ENCODE peak calls at places on chromosomes 4 and X, in ten cellular contexts. One of them, this sample, is unnamed.

GRCh38 chr4:123350191-123350544 is 46.4 kb upstream of the SPRY1 start:
- DNase-seq in lung: no peak
- DNase-seq in CD8-positive, alpha-beta T cell: no peak
- DNase-seq in transverse colon: peak; percentile 36
- DNase-seq in IMR-90: no peak
- DNase-seq in suprapubic skin: no peak
- DNase-seq in sigmoid colon: no peak
- DNase-seq in CD4-positive, alpha-beta memory T cell: no peak
- DNase-seq in upper lobe of right lung: no peak
- DNase-seq in ascending aorta: no peak
- DNase-seq in this sample: no peak

GRCh38 chr4:128287159-128287870 is at the start of gene PGRMC2:
- DNase-seq in lung: peak; percentile 41
- DNase-seq in CD8-positive, alpha-beta T cell: no peak
- DNase-seq in transverse colon: peak; percentile 53
- DNase-seq in IMR-90: peak; percentile 37
- DNase-seq in suprapubic skin: peak; percentile 82
- DNase-seq in sigmoid colon: peak; percentile 70
- DNase-seq in CD4-positive, alpha-beta memory T cell: no peak
- DNase-seq in upper lobe of right lung: no peak
- DNase-seq in ascending aorta: no peak
- DNase-seq in this sample: no peak

GRCh38 chr4:179097741-179098140 is 1655.5 kb upstream of the AGA start:
- DNase-seq in lung: no peak
- DNase-seq in CD8-positive, alpha-beta T cell: no peak
- DNase-seq in transverse colon: no peak
- DNase-seq in IMR-90: peak; percentile 37
- DNase-seq in suprapubic skin: no peak
- DNase-seq in sigmoid colon: no peak
- DNase-seq in CD4-positive, alpha-beta memory T cell: no peak
- DNase-seq in upper lobe of right lung: no peak
- DNase-seq in ascending aorta: no peak
- DNase-seq in this sample: no peak

GRCh38 chr4:110787109-110787508 is 164.2 kb upstream of the PITX2 start:
- DNase-seq in lung: no peak
- DNase-seq in CD8-positive, alpha-beta T cell: no peak
- DNase-seq in transverse colon: no peak
- DNase-seq in IMR-90: peak; percentile 14
- DNase-seq in suprapubic skin: no peak
- DNase-seq in sigmoid colon: no peak
- DNase-seq in CD4-positive, alpha-beta memory T cell: no peak
- DNase-seq in upper lobe of right lung: no peak
- DNase-seq in ascending aorta: no peak
- DNase-seq in this sample: no peak

GRCh38 chr4:73458184-73459047 is 22.4 kb downstream of the AFP start:
- DNase-seq in lung: no peak
- DNase-seq in CD8-positive, alpha-beta T cell: no peak
- DNase-seq in transverse colon: no peak
- DNase-seq in IMR-90: no peak
- DNase-seq in suprapubic skin: no peak
- DNase-seq in sigmoid colon: no peak
- DNase-seq in CD4-positive, alpha-beta memory T cell: no peak
- DNase-seq in upper lobe of right lung: no peak
- DNase-seq in ascending aorta: no peak
- DNase-seq in this sample: no peak

GRCh38 chr4:98614081-98614480 is 44.3 kb downstream of the TSPAN5 start:
- DNase-seq in lung: no peak
- DNase-seq in CD8-positive, alpha-beta T cell: no peak
- DNase-seq in transverse colon: no peak
- DNase-seq in IMR-90: no peak
- DNase-seq in suprapubic skin: no peak
- DNase-seq in sigmoid colon: no peak
- DNase-seq in CD4-positive, alpha-beta memory T cell: no peak
- DNase-seq in upper lobe of right lung: no peak
- DNase-seq in ascending aorta: no peak
- DNase-seq in this sample: no peak

GRCh38 chr4:91447168-91447567 is 856.6 kb upstream of the GRID2 start:
- DNase-seq in lung: no peak
- DNase-seq in CD8-positive, alpha-beta T cell: no peak
- DNase-seq in transverse colon: no peak
- DNase-seq in IMR-90: no peak
- DNase-seq in suprapubic skin: no peak
- DNase-seq in sigmoid colon: no peak
- DNase-seq in CD4-positive, alpha-beta memory T cell: no peak
- DNase-seq in upper lobe of right lung: no peak
- DNase-seq in ascending aorta: no peak
- DNase-seq in this sample: no peak

GRCh38 chr4:87985097-87985886 is 9.8 kb downstream of the SPP1 start:
- DNase-seq in lung: peak; percentile 43
- DNase-seq in CD8-positive, alpha-beta T cell: no peak
- DNase-seq in transverse colon: peak; percentile 44
- DNase-seq in IMR-90: peak; percentile 35
- DNase-seq in suprapubic skin: no peak
- DNase-seq in sigmoid colon: no peak
- DNase-seq in CD4-positive, alpha-beta memory T cell: no peak
- DNase-seq in upper lobe of right lung: peak; percentile 64
- DNase-seq in ascending aorta: no peak
- DNase-seq in this sample: no peak

GRCh38 chrX:24392709-24393108 is 32.3 kb downstream of the SUPT20HL1 start:
- DNase-seq in lung: no peak
- DNase-seq in CD8-positive, alpha-beta T cell: no peak
- DNase-seq in transverse colon: no peak
- DNase-seq in IMR-90: no peak
- DNase-seq in suprapubic skin: no peak
- DNase-seq in sigmoid colon: no peak
- DNase-seq in CD4-positive, alpha-beta memory T cell: no peak
- DNase-seq in upper lobe of right lung: no peak
- DNase-seq in ascending aorta: no peak
- DNase-seq in this sample: no peak

DNA sequence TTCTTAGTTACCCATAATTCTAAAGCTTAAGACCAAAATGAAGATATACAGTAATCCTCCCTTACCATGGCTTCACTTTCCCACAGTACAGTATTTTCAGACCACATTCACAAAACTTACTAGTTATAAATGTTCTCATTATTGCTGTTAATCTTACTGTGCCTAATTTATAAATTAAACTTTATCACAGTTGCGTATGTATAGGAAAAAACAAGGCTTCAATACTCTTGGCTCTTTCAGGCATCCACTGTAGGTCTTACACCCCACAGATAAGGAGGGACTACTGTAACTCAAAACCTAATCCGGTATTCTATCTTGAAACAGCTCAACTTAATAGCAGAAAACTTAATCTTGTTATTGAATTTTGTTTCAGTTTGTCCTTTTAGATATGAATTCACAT is 3.6 kb downstream of the HMGB2 start:
- DNase-seq in lung: no peak
- DNase-seq in CD8-positive, alpha-beta T cell: no peak
- DNase-seq in transverse colon: no peak
- DNase-seq in IMR-90: no peak
- DNase-seq in suprapubic skin: no peak
- DNase-seq in sigmoid colon: no peak
- DNase-seq in CD4-positive, alpha-beta memory T cell: no peak
- DNase-seq in upper lobe of right lung: no peak
- DNase-seq in ascending aorta: no peak
- DNase-seq in this sample: no peak
- H3K36me3 ChIP-seq in lung: peaks cover 4% of the 10 kb centered on the region
- H3K36me3 ChIP-seq in CD8-positive, alpha-beta T cell: no peaks in the 10 kb centered on the region
- H3K36me3 ChIP-seq in transverse colon: no peaks in the 10 kb centered on the region
- H3K36me3 ChIP-seq in IMR-90: peaks cover 6% of the 10 kb centered on the region
- H3K36me3 ChIP-seq in suprapubic skin: peaks cover 37% of the 10 kb centered on the region
- H3K36me3 ChIP-seq in sigmoid colon: peaks cover 46% of the 10 kb centered on the region
- H3K36me3 ChIP-seq in CD4-positive, alpha-beta memory T cell: no peaks in the 10 kb centered on the region
- H3K36me3 ChIP-seq in upper lobe of right lung: peaks cover 47% of the 10 kb centered on the region
- H3K36me3 ChIP-seq in ascending aorta: peaks cover 45% of the 10 kb centered on the region
- H3K36me3 ChIP-seq in this sample: peaks cover 2% of the 10 kb centered on the region

GRCh38 chrX:7145454-7145853 is 2.1 kb upstream of the STS start:
- DNase-seq in lung: no peak
- DNase-seq in CD8-positive, alpha-beta T cell: no peak
- DNase-seq in transverse colon: no peak
- DNase-seq in IMR-90: peak; percentile 34
- DNase-seq in suprapubic skin: no peak
- DNase-seq in sigmoid colon: no peak
- DNase-seq in CD4-positive, alpha-beta memory T cell: no peak
- DNase-seq in upper lobe of right lung: no peak
- DNase-seq in ascending aorta: no peak
- DNase-seq in this sample: no peak

GRCh38 chrX:7146703-7147430 is 645 bp upstream of the STS start:
- DNase-seq in lung: peak; percentile 51
- DNase-seq in CD8-positive, alpha-beta T cell: no peak
- DNase-seq in transverse colon: peak; percentile 49
- DNase-seq in IMR-90: no peak
- DNase-seq in suprapubic skin: no peak
- DNase-seq in sigmoid colon: peak; percentile 69
- DNase-seq in CD4-positive, alpha-beta memory T cell: no peak
- DNase-seq in upper lobe of right lung: no peak
- DNase-seq in ascending aorta: no peak
- DNase-seq in this sample: no peak

GRCh38 chrX:7147431-7147977 is at the start of gene STS:
- DNase-seq in lung: peak; percentile 33
- DNase-seq in CD8-positive, alpha-beta T cell: peak; percentile 48
- DNase-seq in transverse colon: peak; percentile 52
- DNase-seq in IMR-90: peak; percentile 14
- DNase-seq in suprapubic skin: peak; percentile 72
- DNase-seq in sigmoid colon: peak; percentile 74
- DNase-seq in CD4-positive, alpha-beta memory T cell: no peak
- DNase-seq in upper lobe of right lung: no peak
- DNase-seq in ascending aorta: no peak
- DNase-seq in this sample: no peak

GRCh38 chrX:7147978-7148824 is at the start of gene PUDP:
- DNase-seq in lung: peak; percentile 87
- DNase-seq in CD8-positive, alpha-beta T cell: peak; percentile 90
- DNase-seq in transverse colon: peak; percentile 92
- DNase-seq in IMR-90: peak; percentile 83
- DNase-seq in suprapubic skin: peak; percentile 79
- DNase-seq in sigmoid colon: peak; percentile 94
- DNase-seq in CD4-positive, alpha-beta memory T cell: peak; percentile 95
- DNase-seq in upper lobe of right lung: peak; percentile 92
- DNase-seq in ascending aorta: peak; percentile 64
- DNase-seq in this sample: peak; percentile 93

DNA sequence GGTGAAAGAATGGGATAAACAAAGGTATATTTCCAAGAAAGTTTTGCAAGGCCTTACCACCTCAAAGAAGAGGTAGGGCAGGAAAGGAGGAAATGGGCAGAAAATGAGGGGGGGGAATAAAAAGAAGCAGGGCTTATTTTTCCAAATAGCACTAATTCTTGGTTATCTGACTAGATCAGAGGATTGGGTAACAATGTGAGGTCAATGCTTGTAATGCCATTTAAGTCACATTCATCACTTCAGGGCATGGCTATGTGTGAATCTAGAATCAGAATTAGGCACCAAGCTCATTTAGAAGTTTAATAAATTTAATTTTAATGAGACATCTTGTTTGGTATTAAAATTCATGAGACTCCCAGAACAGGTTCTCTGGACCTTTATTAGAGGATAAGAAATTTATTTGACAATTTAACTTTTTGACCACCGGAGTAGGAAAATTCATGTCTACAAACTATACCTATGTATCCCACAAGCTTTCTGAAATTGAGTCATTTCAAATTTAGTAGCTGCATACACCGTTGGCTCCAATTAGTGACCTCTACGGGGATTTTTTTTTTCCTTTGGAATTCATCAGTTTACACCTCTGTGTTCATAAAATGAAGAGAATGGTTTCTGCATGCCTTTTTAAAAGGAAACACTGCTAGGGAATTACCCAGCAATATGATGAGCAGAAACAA is 1.3 kb upstream of the STS start:
- DNase-seq in lung: no peak
- DNase-seq in CD8-positive, alpha-beta T cell: no peak
- DNase-seq in transverse colon: no peak
- DNase-seq in IMR-90: no peak
- DNase-seq in suprapubic skin: no peak
- DNase-seq in sigmoid colon: no peak
- DNase-seq in CD4-positive, alpha-beta memory T cell: no peak
- DNase-seq in upper lobe of right lung: no peak
- DNase-seq in ascending aorta: no peak
- DNase-seq in this sample: no peak
- H3K27ac ChIP-seq in lung: no peak overlapping the region
- H3K27ac ChIP-seq in CD8-positive, alpha-beta T cell: no peak overlapping the region
- H3K27ac ChIP-seq in transverse colon: peak overlapping the region; percentile 45
- H3K27ac ChIP-seq in IMR-90: no peak overlapping the region
- H3K27ac ChIP-seq in suprapubic skin: no peak overlapping the region
- H3K27ac ChIP-seq in sigmoid colon: peak overlapping the region; percentile 9
- H3K27ac ChIP-seq in CD4-positive, alpha-beta memory T cell: no peak overlapping the region
- H3K27ac ChIP-seq in upper lobe of right lung: no peak overlapping the region
- H3K27ac ChIP-seq in ascending aorta: no peak overlapping the region
- H3K27ac ChIP-seq in this sample: no peak overlapping the region

GRCh38 chr4:184635381-184635780 is 13.9 kb downstream of the CASP3 start:
- DNase-seq in lung: no peak
- DNase-seq in CD8-positive, alpha-beta T cell: no peak
- DNase-seq in transverse colon: no peak
- DNase-seq in IMR-90: no peak
- DNase-seq in suprapubic skin: no peak
- DNase-seq in sigmoid colon: no peak
- DNase-seq in CD4-positive, alpha-beta memory T cell: no peak
- DNase-seq in upper lobe of right lung: no peak
- DNase-seq in ascending aorta: no peak
- DNase-seq in this sample: no peak

GRCh38 chr4:184641022-184641421 is 8.2 kb downstream of the CASP3 start:
- DNase-seq in lung: no peak
- DNase-seq in CD8-positive, alpha-beta T cell: no peak
- DNase-seq in transverse colon: no peak
- DNase-seq in IMR-90: no peak
- DNase-seq in suprapubic skin: no peak
- DNase-seq in sigmoid colon: no peak
- DNase-seq in CD4-positive, alpha-beta memory T cell: no peak
- DNase-seq in upper lobe of right lung: no peak
- DNase-seq in ascending aorta: no peak
- DNase-seq in this sample: no peak

GRCh38 chr4:184636897-184637296 is 12.3 kb downstream of the CASP3 start:
- DNase-seq in lung: no peak
- DNase-seq in CD8-positive, alpha-beta T cell: no peak
- DNase-seq in transverse colon: no peak
- DNase-seq in IMR-90: no peak
- DNase-seq in suprapubic skin: no peak
- DNase-seq in sigmoid colon: no peak
- DNase-seq in CD4-positive, alpha-beta memory T cell: no peak
- DNase-seq in upper lobe of right lung: no peak
- DNase-seq in ascending aorta: no peak
- DNase-seq in this sample: no peak

GRCh38 chr4:184632842-184633241 is 16.4 kb downstream of the CASP3 start:
- DNase-seq in lung: no peak
- DNase-seq in CD8-positive, alpha-beta T cell: no peak
- DNase-seq in transverse colon: no peak
- DNase-seq in IMR-90: no peak
- DNase-seq in suprapubic skin: no peak
- DNase-seq in sigmoid colon: no peak
- DNase-seq in CD4-positive, alpha-beta memory T cell: no peak
- DNase-seq in upper lobe of right lung: no peak
- DNase-seq in ascending aorta: no peak
- DNase-seq in this sample: no peak

GRCh38 chr4:184636144-184636543 is 13.1 kb downstream of the CASP3 start:
- DNase-seq in lung: no peak
- DNase-seq in CD8-positive, alpha-beta T cell: no peak
- DNase-seq in transverse colon: no peak
- DNase-seq in IMR-90: no peak
- DNase-seq in suprapubic skin: no peak
- DNase-seq in sigmoid colon: no peak
- DNase-seq in CD4-positive, alpha-beta memory T cell: no peak
- DNase-seq in upper lobe of right lung: no peak
- DNase-seq in ascending aorta: no peak
- DNase-seq in this sample: no peak
- H3K36me3 ChIP-seq in lung: peaks cover 19% of the 10 kb centered on the region
- H3K36me3 ChIP-seq in CD8-positive, alpha-beta T cell: peaks cover 28% of the 10 kb centered on the region
- H3K36me3 ChIP-seq in transverse colon: no peaks in the 10 kb centered on the region
- H3K36me3 ChIP-seq in IMR-90: peaks cover 29% of the 10 kb centered on the region
- H3K36me3 ChIP-seq in suprapubic skin: peaks cover 56% of the 10 kb centered on the region
- H3K36me3 ChIP-seq in sigmoid colon: peaks cover 65% of the 10 kb centered on the region
- H3K36me3 ChIP-seq in CD4-positive, alpha-beta memory T cell: peaks cover 24% of the 10 kb centered on the region
- H3K36me3 ChIP-seq in upper lobe of right lung: peaks cover 59% of the 10 kb centered on the region
- H3K36me3 ChIP-seq in ascending aorta: peaks cover 65% of the 10 kb centered on the region
- H3K36me3 ChIP-seq in this sample: peaks cover 33% of the 10 kb centered on the region

GRCh38 chrX:71095555-71095970 is at the start of gene FOXO4:
- DNase-seq in lung: peak; percentile 91
- DNase-seq in CD8-positive, alpha-beta T cell: peak; percentile 86
- DNase-seq in transverse colon: peak; percentile 93
- DNase-seq in IMR-90: peak; percentile 80
- DNase-seq in suprapubic skin: peak; percentile 91
- DNase-seq in sigmoid colon: peak; percentile 95
- DNase-seq in CD4-positive, alpha-beta memory T cell: peak; percentile 85
- DNase-seq in upper lobe of right lung: peak; percentile 94
- DNase-seq in ascending aorta: peak; percentile 74
- DNase-seq in this sample: peak; percentile 94
- H3K27ac ChIP-seq in lung: peak within 1 kb of the TSS; percentile 59
- H3K27ac ChIP-seq in CD8-positive, alpha-beta T cell: peak within 1 kb of the TSS; percentile 34
- H3K27ac ChIP-seq in transverse colon: peak within 1 kb of the TSS; percentile 79
- H3K27ac ChIP-seq in IMR-90: no peak within 1 kb of the TSS
- H3K27ac ChIP-seq in suprapubic skin: peak within 1 kb of the TSS; percentile 65
- H3K27ac ChIP-seq in sigmoid colon: peak within 1 kb of the TSS; percentile 74
- H3K27ac ChIP-seq in CD4-positive, alpha-beta memory T cell: peak within 1 kb of the TSS; percentile 72
- H3K27ac ChIP-seq in upper lobe of right lung: peak within 1 kb of the TSS; percentile 42
- H3K27ac ChIP-seq in ascending aorta: peak within 1 kb of the TSS; percentile 49
- H3K27ac ChIP-seq in this sample: peak within 1 kb of the TSS; percentile 57